ENCODE peak calls at places on chromosomes 13 and 19, in four cellular contexts. G is sigmoid colon, I is tibial nerve, Z is GM12878. S is an unnamed sample.

GRCh38 chr13:28582225-28582891 is 76.6 kb upstream of the POMP start:
- DNase-seq in G (no peak), I (no peak), Z (no peak), S (no peak)

GRCh38 chr13:109778102-109778542 is 8.3 kb downstream of the IRS2 start:
- DNase-seq in G (no peak), I (no peak), Z (no peak), S (no peak)

GRCh38 chr13:51541809-51542258 is 42.4 kb upstream of the WDFY2 start:
- DNase-seq in G (no peak), I (no peak), Z (no peak), S (no peak)

GRCh38 chr19:58381460-58382220 is 810 bp upstream of the ZNF837 start:
- DNase-seq in G (no peak), I (no peak), Z (no peak), S (peak)

GRCh38 chr13:109436055-109436622 is 350.2 kb downstream of the IRS2 start:
- DNase-seq in G (no peak), I (no peak), Z (no peak), S (no peak)

GRCh38 chr19:52987221-52987620 is 24.5 kb upstream of the ZNF816 start:
- DNase-seq in G (no peak), I (no peak), Z (no peak), S (no peak)

GRCh38 chr13:65063753-65064152 is 2166.4 kb downstream of the PCDH9 start:
- DNase-seq in G (no peak), I (no peak), Z (no peak), S (no peak)

GRCh38 chr19:29671393-29672076 is 6.3 kb downstream of the PLEKHF1 start:
- DNase-seq in G (peak), I (no peak), Z (peak), S (no peak)

GRCh38 chr19:9836021-9836420 is 903 bp downstream of the PIN1 start:
- DNase-seq in G (no peak), I (no peak), Z (no peak), S (no peak)

GRCh38 chr19:43503501-43504425 is 783 bp downstream of the PHLDB3 start:
- DNase-seq in G (peak), I (peak), Z (peak), S (peak)

GRCh38 chr13:58584610-58585009 is 953.1 kb downstream of the PCDH17 start:
- DNase-seq in G (no peak), I (no peak), Z (no peak), S (no peak)

GRCh38 chr13:35891973-35892441 is 239.2 kb downstream of the DCLK1 start:
- DNase-seq in G (no peak), I (no peak), Z (no peak), S (no peak)

GRCh38 chr13:49436890-49437289 is 7.0 kb downstream of the CAB39L start:
- DNase-seq in G (peak), I (peak), Z (no peak), S (peak)

GRCh38 chr19:47447470-47448359 is 24.0 kb downstream of the SLC8A2 start:
- DNase-seq in G (no peak), I (no peak), Z (no peak), S (peak)

GRCh38 chr13:106212436-106213010 is 322.9 kb downstream of the EFNB2 start:
- DNase-seq in G (no peak), I (no peak), Z (no peak), S (no peak)

GRCh38 chr13:66477816-66478215 is 752.3 kb downstream of the PCDH9 start:
- DNase-seq in G (no peak), I (no peak), Z (no peak), S (no peak)

GRCh38 chr19:5228932-5229777 is 111.5 kb downstream of the PTPRS start:
- DNase-seq in G (no peak), I (no peak), Z (no peak), S (peak)

GRCh38 chr19:41426952-41427646 is at the start of gene B3GNT8:
- DNase-seq in G (peak), I (peak), Z (no peak), S (peak)

GRCh38 chr13:110989331-110989730 is 74.5 kb upstream of the ANKRD10 start:
- DNase-seq in G (no peak), I (no peak), Z (no peak), S (no peak)

GRCh38 chr13:79405831-79406596 is at the start of gene RBM26:
- DNase-seq in G (peak), I (peak), Z (peak), S (peak)
- TF ChIP-seq EP300 in G (no peak), I (no peak), Z (no peak), S (no peak)

DNA sequence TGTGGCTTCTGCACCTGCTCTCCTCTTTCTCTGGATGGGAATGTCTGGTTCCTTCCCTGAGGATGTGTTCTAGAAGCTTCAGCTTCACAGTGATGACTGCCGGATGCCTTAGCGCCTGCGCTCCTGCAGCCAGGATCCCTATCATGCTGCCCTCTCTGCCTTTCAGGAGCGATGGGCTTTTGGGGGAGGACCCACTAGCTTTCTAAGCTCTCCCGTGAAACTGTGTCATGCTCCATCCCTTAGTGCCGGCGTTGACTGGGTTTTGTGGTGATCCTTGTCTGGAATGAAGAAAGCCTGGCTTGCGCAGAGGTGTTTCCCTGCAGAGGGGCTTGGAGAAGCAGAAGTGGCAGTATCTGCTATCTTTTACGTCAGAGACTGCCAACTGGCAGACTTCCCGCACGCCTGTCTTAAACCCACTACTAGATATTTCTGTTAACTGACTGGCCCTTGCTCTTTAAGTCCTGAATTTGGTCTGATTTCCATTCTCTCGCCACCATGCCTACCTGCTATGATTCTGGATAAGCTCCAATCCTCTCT is 3.8 kb upstream of the KMT2B start:
- DNase-seq in G (no peak), I (no peak), Z (no peak), S (no peak)
- H3K4me3 ChIP-seq in G (no peak), I (no peak), Z (peak), S (no peak)

DNA sequence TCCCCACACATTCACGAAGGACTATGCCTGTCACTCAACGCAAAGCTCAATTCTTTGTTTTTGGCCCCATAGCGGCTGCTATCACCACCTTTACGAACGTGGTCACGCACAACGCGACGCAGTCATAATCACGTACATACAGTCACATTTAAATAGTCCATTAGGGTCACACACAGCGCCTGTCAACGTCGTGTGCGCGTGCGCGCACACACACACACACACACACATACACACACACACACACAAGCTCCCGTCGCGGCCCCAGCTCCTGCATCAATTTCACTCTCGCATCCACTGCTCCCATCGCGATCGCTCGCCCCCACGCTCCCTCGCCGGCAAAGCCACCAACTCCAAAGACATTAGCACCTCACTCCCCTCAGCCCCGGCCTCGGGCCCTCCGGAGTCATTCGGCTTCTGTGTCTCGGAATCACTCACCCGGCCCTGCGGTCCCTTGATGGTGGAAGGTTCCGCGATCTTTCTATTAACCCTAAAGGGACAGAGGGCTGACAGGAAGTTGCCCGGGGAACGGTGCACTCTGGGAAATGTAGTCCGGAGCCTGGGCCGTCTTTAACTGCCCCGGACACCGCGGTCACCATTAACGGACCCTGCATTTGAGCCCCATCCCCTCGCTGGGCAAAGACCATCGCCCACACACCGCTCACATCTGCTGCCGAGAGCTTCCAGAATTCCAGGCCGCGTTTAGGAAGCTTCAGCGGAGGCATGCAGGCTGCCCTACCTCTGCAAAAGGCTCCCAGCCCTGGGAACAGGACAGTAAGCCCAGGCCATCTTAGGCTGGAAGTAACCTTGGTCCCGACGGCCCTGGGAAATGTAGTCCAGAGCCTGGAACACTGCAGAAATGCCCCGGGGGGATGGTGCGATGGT is at the start of gene ZNF790:
- DNase-seq in G (peak), I (peak), Z (peak), S (peak)
- TF ChIP-seq POLR2A in G (no peak), I (no peak), Z (peak), S (peak)

GRCh38 chr13:80048802-80049201 is 292.1 kb downstream of the SPRY2 start:
- DNase-seq in G (peak), I (peak), Z (peak), S (peak)
- TF ChIP-seq EP300 in G (no peak), I (peak), Z (peak), S (no peak)

GRCh38 chr19:45477216-45477615 is 9.4 kb downstream of the FOSB start:
- DNase-seq in G (no peak), I (no peak), Z (no peak), S (no peak)
- H3K4me3 ChIP-seq in G (no peak), I (no peak), Z (no peak), S (no peak)

DNA sequence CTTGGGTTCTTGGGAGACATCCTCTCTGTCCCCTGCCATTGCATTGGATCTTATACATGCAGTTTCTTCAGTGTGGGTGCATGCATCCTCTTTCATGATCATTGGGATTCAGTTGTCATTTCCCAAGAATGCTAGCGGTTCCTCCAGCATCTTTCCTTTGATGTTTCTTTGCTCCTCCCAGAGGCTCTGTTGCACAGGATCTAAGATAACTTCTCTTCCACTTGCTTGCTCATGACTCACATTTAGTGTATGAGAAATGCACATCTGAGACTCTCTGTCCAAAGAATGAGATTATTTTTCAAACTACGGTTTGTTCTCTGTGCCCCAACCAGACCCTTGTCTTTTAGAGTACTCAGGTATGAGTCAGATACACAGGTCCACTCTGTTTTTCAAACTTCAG is 197.1 kb downstream of the NDFIP2 start:
- DNase-seq in G (no peak), I (no peak), Z (no peak), S (no peak)
- TF ChIP-seq POLR2A in G (no peak), I (no peak), Z (no peak), S (no peak)

GRCh38 chr13:102847272-102848234 is 1.7 kb downstream of the ERCC5 start:
- DNase-seq in G (no peak), I (no peak), Z (no peak), S (no peak)

GRCh38 chr13:102846261-102847015 is 606 bp downstream of the ERCC5 start:
- DNase-seq in G (peak), I (no peak), Z (no peak), S (peak)

GRCh38 chr13:102845289-102845629 is 573 bp upstream of the ERCC5 start:
- DNase-seq in G (no peak), I (no peak), Z (no peak), S (no peak)

GRCh38 chr13:102848956-102849355 is 3.1 kb downstream of the ERCC5 start:
- DNase-seq in G (no peak), I (no peak), Z (no peak), S (no peak)

DNA sequence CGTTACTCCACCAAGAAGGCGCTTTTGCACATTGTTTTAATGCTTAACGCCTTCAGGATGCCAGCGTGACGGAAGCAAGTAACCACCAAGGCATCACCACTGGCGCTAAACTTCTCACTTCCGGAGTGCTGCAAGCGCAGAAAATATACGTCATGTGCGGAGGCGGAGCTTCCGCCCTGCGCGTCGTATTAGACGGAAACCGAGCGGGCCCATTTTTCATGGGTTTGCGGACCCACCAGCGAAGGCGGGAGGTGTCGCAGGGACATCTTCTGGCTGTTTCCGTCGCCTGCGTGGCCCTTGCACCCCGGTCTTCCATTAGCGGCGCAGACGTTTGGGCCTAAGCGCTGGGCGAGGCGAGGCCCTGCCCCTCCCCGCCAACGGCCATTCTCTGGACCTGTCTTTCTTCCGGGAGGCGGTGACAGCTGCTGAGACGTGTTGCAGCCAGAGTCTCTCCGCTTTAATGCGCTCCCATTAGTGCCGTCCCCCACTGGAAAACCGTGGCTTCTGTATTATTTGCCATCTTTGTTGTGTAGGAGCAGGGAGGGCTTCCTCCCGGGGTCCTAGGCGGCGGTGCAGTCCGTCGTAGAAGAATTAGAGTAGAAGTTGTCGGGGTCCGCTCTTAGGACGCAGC is at the start of gene ERCC5:
- DNase-seq in G (peak), I (peak), Z (peak), S (peak)
- TF ChIP-seq EP300 in G (no peak), I (peak), Z (peak), S (no peak)

DNA sequence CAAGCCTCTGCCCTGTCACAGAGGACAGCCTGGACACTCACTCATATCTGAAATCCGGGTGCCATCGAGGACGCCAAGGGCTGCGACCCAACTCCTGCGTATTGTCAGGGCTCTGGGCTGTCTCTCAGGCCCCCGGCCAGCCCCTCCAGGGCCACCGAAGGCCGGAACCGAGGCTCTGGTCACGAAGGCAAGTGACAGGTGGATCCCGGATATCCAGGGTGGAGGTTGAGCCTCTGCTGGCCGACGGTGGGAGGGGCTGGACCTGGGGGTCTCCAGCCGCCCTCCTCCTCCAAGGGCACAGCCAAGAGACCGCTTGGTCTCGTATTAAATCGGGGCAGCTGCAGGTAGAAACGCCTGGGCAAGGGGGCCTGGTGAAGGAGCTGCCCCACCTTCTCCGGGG is 5.4 kb downstream of the RNF126 start:
- DNase-seq in G (no peak), I (no peak), Z (no peak), S (no peak)
- H3K4me3 ChIP-seq in G (no peak), I (no peak), Z (no peak), S (no peak)

DNA sequence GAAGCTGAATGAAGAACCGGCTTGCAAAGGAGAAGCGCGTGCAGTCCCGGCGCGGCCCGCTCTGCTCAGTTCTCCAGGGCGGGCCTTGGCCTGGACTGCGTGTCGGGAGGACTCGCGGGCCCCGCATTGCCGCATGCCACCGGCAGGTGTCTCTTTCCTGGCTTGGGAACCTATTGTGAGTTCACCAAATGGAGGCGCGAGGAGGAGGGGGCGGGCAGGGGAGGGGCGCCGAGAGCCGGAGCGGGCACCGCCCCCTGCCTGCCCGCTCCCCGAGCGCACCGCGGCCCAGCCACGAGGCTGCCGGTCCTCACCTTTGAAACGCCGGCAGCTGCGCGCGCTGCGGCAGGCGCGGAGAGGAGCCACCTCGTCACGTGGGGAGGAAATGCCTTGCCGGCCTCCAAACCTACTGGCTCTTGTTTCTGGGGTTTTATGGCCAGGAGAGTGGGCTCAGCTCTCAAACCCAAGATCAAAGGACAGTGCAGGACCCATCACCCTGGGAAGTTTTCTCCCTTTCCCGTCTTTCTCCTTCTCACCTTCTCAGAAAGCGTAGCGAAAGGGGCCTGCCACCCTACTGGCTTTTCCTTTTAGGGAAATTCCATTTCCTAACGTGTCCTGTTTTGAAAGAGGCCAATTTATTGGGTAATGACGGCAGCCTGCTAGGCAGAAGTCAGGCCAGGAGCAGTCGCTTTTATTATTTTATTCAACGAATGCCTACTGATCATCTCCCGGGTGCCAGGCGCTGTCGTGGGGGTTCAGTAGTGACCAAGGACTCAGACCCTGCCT is 13.8 kb upstream of the UBE2L5 start:
- DNase-seq in G (peak), I (peak), Z (no peak), S (peak)
- TF ChIP-seq POLR2A in G (no peak), I (no peak), Z (peak), S (peak)